ENCODE peak calls at places on chromosomes 3 and 15, in eight cellular contexts. S, E, O, L, M, Z, W and F are unnamed samples.

GRCh38 chr3:131083190-131083863 is 56.6 kb downstream of the NEK11 start:
- DNase-seq in S (no peak), E (no peak), O (no peak), L (no peak), M (peak), Z (no peak), W (peak), F (peak)

GRCh38 chr3:141181819-141182218 is 49.8 kb upstream of the PXYLP1 start:
- DNase-seq in S (no peak), E (no peak), O (no peak), L (no peak), M (no peak), Z (no peak), W (no peak), F (no peak)

GRCh38 chr3:24460974-24461373 is 33.7 kb downstream of the THRB start:
- DNase-seq in S (no peak), E (no peak), O (no peak), L (no peak), M (no peak), Z (no peak), W (no peak), F (no peak)

GRCh38 chr3:63753567-63753966 is 65.5 kb upstream of the C3orf49 start:
- DNase-seq in S (no peak), E (no peak), O (peak), L (no peak), M (peak), Z (no peak), W (no peak), F (no peak)

GRCh38 chr15:35880896-35881295 is 334.9 kb upstream of the DPH6 start:
- DNase-seq in S (no peak), E (no peak), O (no peak), L (no peak), M (no peak), Z (no peak), W (no peak), F (no peak)

GRCh38 chr15:100171411-100171810 is 170.4 kb downstream of the ADAMTS17 start:
- DNase-seq in S (no peak), E (peak), O (no peak), L (no peak), M (no peak), Z (no peak), W (no peak), F (no peak)

GRCh38 chr3:46714728-46715506 is 2.8 kb downstream of the PRSS50 start:
- DNase-seq in S (no peak), E (peak), O (no peak), L (no peak), M (no peak), Z (no peak), W (no peak), F (no peak)

GRCh38 chr3:129735638-129736037 is 129.2 kb upstream of the PLXND1 start:
- DNase-seq in S (no peak), E (no peak), O (no peak), L (no peak), M (no peak), Z (no peak), W (no peak), F (no peak)

GRCh38 chr3:193732391-193732790 is 139.4 kb downstream of the OPA1 start:
- DNase-seq in S (no peak), E (peak), O (peak), L (no peak), M (no peak), Z (no peak), W (no peak), F (no peak)

GRCh38 chr3:177330771-177331170 is 133.5 kb upstream of the TBL1XR1 start:
- DNase-seq in S (no peak), E (no peak), O (no peak), L (no peak), M (no peak), Z (no peak), W (no peak), F (no peak)

GRCh38 chr15:28002136-28002861 is 96.8 kb downstream of the OCA2 start:
- DNase-seq in S (no peak), E (no peak), O (no peak), L (no peak), M (no peak), Z (no peak), W (no peak), F (no peak)

GRCh38 chr3:172549144-172549543 is 25.9 kb upstream of the TNFSF10 start:
- DNase-seq in S (no peak), E (no peak), O (no peak), L (no peak), M (no peak), Z (no peak), W (no peak), F (no peak)

GRCh38 chr3:185724761-185725160 is 100.1 kb downstream of the IGF2BP2 start:
- DNase-seq in S (no peak), E (peak), O (peak), L (no peak), M (no peak), Z (no peak), W (no peak), F (no peak)

GRCh38 chr15:100723323-100723801 is 121.0 kb downstream of the ASB7 start:
- DNase-seq in S (no peak), E (peak), O (no peak), L (no peak), M (no peak), Z (no peak), W (no peak), F (no peak)

GRCh38 chr15:74423443-74424257 is 10.1 kb downstream of the SEMA7A start:
- DNase-seq in S (no peak), E (no peak), O (no peak), L (no peak), M (no peak), Z (no peak), W (no peak), F (no peak)